ENCODE peak calls at places on chromosomes 6 and 20, in five cellular contexts. I, J, B, G and R are unnamed samples.

GRCh38 chr6:113414511-113414910 is 442.6 kb upstream of the MARCKS start:
- DNase-seq in I (no peak), J (peak), B (no peak), G (peak), R (no peak)

GRCh38 chr20:57047281-57048026 is 219.0 kb downstream of the BMP7 start:
- DNase-seq in I (no peak), J (peak), B (peak), G (peak), R (no peak)

GRCh38 chr6:63537126-63537958 is 34.9 kb upstream of the LOC128125822 start:
- DNase-seq in I (peak), J (no peak), B (no peak), G (no peak), R (no peak)

GRCh38 chr6:141562181-141562800 is 570.4 kb upstream of the GJE1 start:
- DNase-seq in I (no peak), J (no peak), B (peak), G (no peak), R (peak)

GRCh38 chr20:11867286-11867921 is 50.3 kb upstream of the BTBD3 start:
- DNase-seq in I (no peak), J (no peak), B (no peak), G (no peak), R (no peak)

GRCh38 chr6:143939364-143939763 is 68.7 kb downstream of the PLAGL1 start:
- DNase-seq in I (no peak), J (no peak), B (no peak), G (no peak), R (no peak)

GRCh38 chr6:155311076-155311475 is 3.2 kb downstream of the TFB1M start:
- DNase-seq in I (no peak), J (no peak), B (no peak), G (no peak), R (no peak)

GRCh38 chr6:159836294-159837140 is 36.4 kb downstream of the PNLDC1 start:
- DNase-seq in I (no peak), J (no peak), B (no peak), G (no peak), R (no peak)

GRCh38 chr6:71510856-71511255 is 222.2 kb downstream of the OGFRL1 start:
- DNase-seq in I (no peak), J (no peak), B (no peak), G (no peak), R (no peak)

GRCh38 chr6:163813979-163814493 is 399.5 kb downstream of the QKI start:
- DNase-seq in I (peak), J (no peak), B (no peak), G (no peak), R (no peak)

GRCh38 chr6:158500016-158500735 is 59.7 kb upstream of the TMEM181 start:
- DNase-seq in I (no peak), J (no peak), B (no peak), G (no peak), R (no peak)

GRCh38 chr6:44464051-44464450 is 76.5 kb downstream of the CDC5L start:
- DNase-seq in I (no peak), J (no peak), B (no peak), G (no peak), R (no peak)

DNA sequence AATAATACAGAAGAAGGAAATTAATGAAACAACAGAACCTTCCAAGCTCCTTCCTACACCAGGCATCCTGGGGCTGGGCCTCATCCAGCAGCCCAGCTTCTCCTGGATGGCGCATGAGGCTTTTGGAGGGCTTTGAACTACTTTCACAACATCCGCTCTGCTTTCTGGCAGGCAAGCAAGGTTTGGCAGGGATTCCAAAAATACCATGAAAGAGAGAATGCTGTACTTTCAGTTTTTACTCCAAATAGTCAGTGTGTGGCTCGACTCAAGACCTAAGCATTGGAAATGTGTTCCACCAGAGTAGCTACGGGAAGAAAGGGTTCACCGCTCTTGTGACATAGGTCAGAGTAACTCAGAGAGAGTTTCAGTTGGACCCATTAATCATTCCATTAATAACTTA is 125.4 kb downstream of the OPRM1 start:
- DNase-seq in I (no peak), J (no peak), B (no peak), G (no peak), R (no peak)
- TF ChIP-seq JUNB in I (no peak), J (no peak), B (no peak), G (no peak), R (no peak)

GRCh38 chr6:5809471-5809870 is 197.3 kb downstream of the NRN1 start:
- DNase-seq in I (no peak), J (no peak), B (no peak), G (no peak), R (no peak)
- TF ChIP-seq REST in I (no peak), J (no peak), B (no peak), G (no peak), R (no peak)

GRCh38 chr6:10166031-10166430 is 248.8 kb downstream of the TFAP2A start:
- DNase-seq in I (no peak), J (no peak), B (no peak), G (no peak), R (no peak)
- TF ChIP-seq JUNB in I (no peak), J (no peak), B (no peak), G (no peak), R (no peak)

DNA sequence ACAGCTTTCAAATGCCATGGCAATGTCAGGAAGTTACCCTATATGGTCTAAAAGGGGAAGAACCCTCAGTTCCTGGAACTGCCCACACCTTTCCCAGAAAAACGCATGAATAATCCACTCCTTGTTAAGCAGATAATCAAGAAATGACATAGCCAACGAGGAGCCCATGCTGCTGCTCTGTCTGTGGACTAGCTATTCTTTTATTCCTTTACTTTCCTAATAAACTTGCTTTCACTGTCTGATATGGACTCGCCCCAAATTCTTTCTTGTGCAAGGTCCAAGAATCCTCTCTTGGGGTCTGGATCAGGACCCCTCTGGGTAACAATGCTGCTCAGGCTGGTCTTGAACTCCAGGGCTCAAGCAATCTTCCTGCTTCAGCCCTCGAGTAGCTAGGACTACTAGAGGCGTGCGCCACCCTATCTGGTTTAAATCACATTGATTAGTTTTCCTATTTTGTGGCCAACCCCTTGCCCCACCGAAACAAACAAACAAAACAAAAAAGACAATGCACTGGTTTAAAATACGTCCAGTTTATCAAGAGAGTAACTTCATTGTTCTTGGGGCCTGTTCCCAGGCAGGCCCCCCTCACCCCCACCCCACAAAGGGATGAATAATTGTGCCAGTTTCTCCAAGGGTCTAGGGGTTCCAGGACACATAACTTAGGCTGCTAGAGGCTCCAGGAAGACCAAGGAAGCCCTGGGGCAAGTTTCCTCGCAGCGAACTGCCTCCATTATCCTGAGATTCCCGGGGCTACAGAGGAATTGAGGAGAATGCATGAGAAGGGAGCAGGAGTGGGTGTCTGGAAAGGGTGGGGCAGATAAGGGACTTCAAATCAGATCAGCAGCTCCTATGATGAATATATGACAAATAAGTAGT is 10.1 kb upstream of the AKAP12 start:
- DNase-seq in I (no peak), J (no peak), B (peak), G (no peak), R (peak)
- TF ChIP-seq REST in I (no peak), J (no peak), B (no peak), G (no peak), R (no peak)

DNA sequence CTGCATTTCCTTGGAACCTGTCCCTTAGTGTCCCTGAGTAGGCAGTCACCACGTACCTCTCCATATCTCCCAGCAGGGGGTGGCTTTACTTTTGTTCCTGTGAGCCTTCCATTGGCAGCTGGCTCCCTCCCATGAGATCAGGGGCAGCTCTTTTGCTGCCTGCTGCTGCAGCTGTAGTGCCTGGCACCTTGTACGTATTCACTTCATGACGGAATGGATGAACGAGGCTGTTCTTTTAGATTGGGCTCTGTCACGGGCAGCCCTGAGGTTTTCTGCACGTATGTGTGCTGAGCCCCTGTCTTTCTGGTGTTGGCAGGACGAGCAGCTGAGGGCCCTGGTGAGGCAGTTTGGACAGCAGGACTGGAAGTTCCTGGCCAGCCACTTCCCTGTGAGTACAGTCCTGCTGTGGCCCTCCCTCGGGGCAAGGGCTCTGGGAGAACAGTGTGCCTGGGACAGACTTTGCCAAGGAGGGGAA is 14.6 kb downstream of the MYBL2 start:
- DNase-seq in I (peak), J (no peak), B (peak), G (no peak), R (peak)
- TF ChIP-seq JUNB in I (no peak), J (no peak), B (no peak), G (no peak), R (no peak)

GRCh38 chr20:13121840-13122515 is 99.1 kb upstream of the ISM1 start:
- DNase-seq in I (no peak), J (no peak), B (no peak), G (peak), R (no peak)

GRCh38 chr20:13113731-13114130 is 105.0 kb downstream of the SPTLC3 start:
- DNase-seq in I (no peak), J (no peak), B (no peak), G (no peak), R (no peak)

GRCh38 chr20:13117200-13117599 is 103.9 kb upstream of the ISM1 start:
- DNase-seq in I (no peak), J (no peak), B (no peak), G (no peak), R (no peak)

GRCh38 chr20:13118676-13119075 is 102.4 kb upstream of the ISM1 start:
- DNase-seq in I (no peak), J (no peak), B (no peak), G (no peak), R (no peak)

GRCh38 chr20:13119583-13119982 is 101.5 kb upstream of the ISM1 start:
- DNase-seq in I (no peak), J (peak), B (peak), G (peak), R (peak)
- TF ChIP-seq REST in I (no peak), J (no peak), B (no peak), G (no peak), R (no peak)